ENCODE peak calls at places on chromosomes 5 and 9, in four cellular contexts. I is tibial artery; S is CD8-positive, alpha-beta T cell; X is tibial nerve. W is an unnamed sample. For H3K9me3 and H3K4me1, the result is how much of the 10 kb centered on the place peaks cover.

GRCh38 chr9:107397076-107398049 is 92.2 kb downstream of the KLF4 start:
- DNase-seq in S (no peak), I (peak), X (no peak), W (no peak)

GRCh38 chr9:69476016-69476415 is 151.0 kb downstream of the ENTREP1 start:
- DNase-seq in S (peak), I (no peak), X (no peak), W (no peak)

GRCh38 chr5:159797566-159797965 is 118.7 kb upstream of the ADRA1B start:
- DNase-seq in I (no peak), X (no peak), S (no peak), W (no peak)

GRCh38 chr5:38403407-38403806 is 145.0 kb downstream of the EGFLAM start:
- DNase-seq in X (no peak), S (no peak), I (no peak), W (no peak)

GRCh38 chr5:177600458-177601018 is 606 bp downstream of the B4GALT7 start:
- DNase-seq in I (no peak), X (no peak), S (no peak), W (peak)

GRCh38 chr5:448061-448765 is 5.2 kb downstream of the EXOC3 start:
- DNase-seq in S (no peak), I (peak), X (no peak), W (no peak)

GRCh38 chr5:1325191-1325741 is 19.6 kb downstream of the CLPTM1L start:
- DNase-seq in I (peak), S (no peak), X (no peak), W (no peak)

GRCh38 chr9:88989961-88990570 is 1.2 kb upstream of the S1PR3 start:
- DNase-seq in S (no peak), I (peak), X (no peak), W (no peak)

GRCh38 chr5:139847091-139847490 is 51.5 kb downstream of the PSD2 start:
- DNase-seq in I (no peak), X (no peak), S (no peak), W (no peak)

GRCh38 chr5:68873198-68873597 is 220.6 kb upstream of the SLC30A5 start:
- DNase-seq in X (no peak), S (no peak), I (no peak), W (no peak)

GRCh38 chr9:91886433-91887031 is 63.5 kb downstream of the ROR2 start:
- DNase-seq in X (no peak), S (no peak), I (no peak), W (no peak)

GRCh38 chr5:103232393-103232999 is 26.1 kb upstream of the MACIR start:
- DNase-seq in I (no peak), X (no peak), S (peak), W (peak)

GRCh38 chr9:90888941-90889340 is 87.3 kb downstream of the SYK start:
- DNase-seq in X (no peak), S (no peak), I (no peak), W (no peak)

GRCh38 chr5:72799721-72800120 is 16.7 kb upstream of the TNPO1 start:
- DNase-seq in X (no peak), I (no peak), S (no peak), W (no peak)

GRCh38 chr9:12794024-12794799 is 19.4 kb downstream of the LURAP1L start:
- DNase-seq in S (no peak), X (no peak), I (no peak), W (no peak)

GRCh38 chr9:38423273-38423938 is 848 bp downstream of the IGFBPL1 start:
- DNase-seq in X (no peak), S (no peak), I (no peak), W (no peak)

GRCh38 chr9:112327718-112328450 is 5.5 kb downstream of the PTBP3 start:
- DNase-seq in S (no peak), I (no peak), X (no peak), W (no peak)

GRCh38 chr9:124366476-124367220 is 48.6 kb downstream of the PSMB7 start:
- DNase-seq in I (no peak), S (no peak), X (no peak), W (no peak)

GRCh38 chr5:87127426-87127825 is 140.3 kb upstream of the RASA1 start:
- DNase-seq in X (no peak), I (no peak), S (no peak), W (no peak)

GRCh38 chr9:124946167-124946566 is 5.3 kb upstream of the GOLGA1 start:
- DNase-seq in X (no peak), I (no peak), S (no peak), W (no peak)

GRCh38 chr5:105917189-105917588 is 1753.5 kb downstream of the EFNA5 start:
- DNase-seq in I (no peak), X (no peak), S (no peak), W (no peak)

DNA sequence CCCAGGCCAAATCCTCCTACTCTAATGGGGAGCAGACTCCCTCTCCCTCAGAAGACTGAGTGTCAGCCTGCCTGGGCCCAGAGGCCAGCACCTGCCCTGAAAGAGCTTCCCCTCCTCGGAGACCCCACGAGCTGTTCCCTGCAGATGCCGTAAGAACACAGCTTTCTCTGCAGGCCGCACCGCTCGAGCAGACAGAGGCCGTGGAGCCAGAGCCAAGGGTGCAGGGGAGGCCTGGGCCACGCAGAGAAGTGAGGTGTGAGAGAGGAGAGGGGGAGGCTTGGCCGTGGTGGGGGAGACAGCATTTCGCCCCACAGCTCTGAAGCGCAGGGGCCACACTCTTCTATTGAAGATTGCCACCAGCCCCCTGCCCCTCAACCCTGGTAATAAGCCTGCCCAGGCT is 62.8 kb upstream of the GARNL3 start:
- DNase-seq in S (no peak), I (no peak), X (no peak), W (no peak)
- H3K9me3 ChIP-seq in S (under half), I (under half), X (under half), W (under half)

DNA sequence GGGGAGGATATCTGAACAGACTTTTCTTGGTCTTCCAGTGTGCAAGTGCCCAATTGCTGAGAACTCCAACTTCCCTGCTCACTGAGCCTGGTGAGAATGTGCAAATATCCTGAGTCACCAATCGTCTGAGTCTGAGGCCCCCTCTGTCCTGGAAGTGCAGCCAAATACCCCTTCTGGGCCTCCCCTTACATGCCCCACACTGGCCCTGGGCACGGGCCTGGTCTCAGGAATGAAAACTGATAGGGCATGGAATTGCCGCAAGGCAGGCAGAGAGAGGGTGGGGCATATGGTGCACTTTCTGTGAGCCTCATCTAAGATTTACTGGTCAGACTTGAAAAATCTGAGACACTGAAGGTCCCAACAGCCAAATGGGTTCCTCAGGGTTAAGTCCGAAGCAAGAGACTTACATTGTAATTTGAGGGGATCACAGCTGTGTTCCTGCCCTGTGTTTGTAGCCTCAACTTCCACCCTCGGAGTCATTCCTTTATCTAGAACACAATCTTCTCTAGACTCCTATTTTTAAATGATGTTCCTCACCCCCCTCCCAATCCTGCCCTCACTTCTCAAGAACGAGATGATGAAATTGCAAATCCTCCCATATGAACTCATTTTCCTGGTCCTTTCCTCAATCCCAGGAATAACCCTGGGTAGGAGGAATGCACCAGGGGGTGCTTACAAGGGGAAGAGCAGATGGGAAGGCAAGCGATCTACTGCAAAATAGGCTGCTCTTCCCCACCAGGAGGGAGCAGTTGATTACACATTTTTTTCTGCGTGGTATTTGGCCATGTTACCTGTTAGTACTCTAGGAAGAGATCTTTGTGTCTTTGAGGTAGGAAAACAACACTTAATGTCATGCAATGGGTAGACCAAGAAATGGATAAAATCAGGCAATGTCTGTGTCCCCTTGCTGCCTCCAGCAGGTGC is 34.6 kb upstream of the ARHGAP26 start:
- DNase-seq in X (no peak), I (no peak), S (no peak), W (no peak)
- H3K27ac ChIP-seq in X (no peak), I (no peak), S (no peak), W (no peak)

GRCh38 chr5:176543428-176544182 is 5.5 kb upstream of the CDHR2 start:
- DNase-seq in X (no peak), S (peak), I (no peak), W (peak)
- H3K4me1 ChIP-seq in X (under half), S (half or more), I (under half), W (half or more)

GRCh38 chr9:40925149-40925548 is 203.3 kb downstream of the FOXD4L6 start:
- DNase-seq in S (no peak), I (no peak), X (no peak), W (no peak)
- H3K9me3 ChIP-seq in S (half or more), I (half or more), X (under half), W (half or more)

GRCh38 chr5:122963305-122963704 is 73.2 kb downstream of the PPIC start:
- DNase-seq in I (no peak), S (no peak), X (no peak), W (no peak)
- H3K27ac ChIP-seq in I (no peak), S (no peak), X (no peak), W (no peak)

DNA sequence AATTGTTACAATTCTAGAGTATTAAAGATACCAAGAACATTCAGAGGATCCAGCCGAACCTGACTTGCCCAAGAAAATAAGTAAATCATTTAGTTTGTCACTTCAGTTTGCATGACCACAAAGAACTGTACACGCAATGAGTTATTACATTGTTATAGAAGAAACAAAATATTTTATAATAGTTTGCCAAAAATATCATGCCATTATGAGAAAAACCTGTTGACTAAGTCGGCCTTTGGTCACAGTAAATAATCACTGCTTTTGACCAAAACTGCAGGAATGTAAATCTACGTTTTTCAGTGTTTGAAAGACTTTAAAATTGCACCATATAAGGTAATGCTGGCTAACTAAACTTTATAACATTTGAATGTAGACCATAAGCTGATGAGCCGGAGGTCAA is 27.9 kb downstream of the TRIO start:
- DNase-seq in I (no peak), S (no peak), X (no peak), W (no peak)
- H3K4me1 ChIP-seq in I (half or more), S (under half), X (under half), W (under half)

GRCh38 chr9:137474271-137474670 is 15.1 kb upstream of the NSMF start:
- DNase-seq in I (no peak), X (no peak), S (no peak), W (no peak)
- H3K9me3 ChIP-seq in I (under half), X (under half), S (under half), W (under half)

DNA sequence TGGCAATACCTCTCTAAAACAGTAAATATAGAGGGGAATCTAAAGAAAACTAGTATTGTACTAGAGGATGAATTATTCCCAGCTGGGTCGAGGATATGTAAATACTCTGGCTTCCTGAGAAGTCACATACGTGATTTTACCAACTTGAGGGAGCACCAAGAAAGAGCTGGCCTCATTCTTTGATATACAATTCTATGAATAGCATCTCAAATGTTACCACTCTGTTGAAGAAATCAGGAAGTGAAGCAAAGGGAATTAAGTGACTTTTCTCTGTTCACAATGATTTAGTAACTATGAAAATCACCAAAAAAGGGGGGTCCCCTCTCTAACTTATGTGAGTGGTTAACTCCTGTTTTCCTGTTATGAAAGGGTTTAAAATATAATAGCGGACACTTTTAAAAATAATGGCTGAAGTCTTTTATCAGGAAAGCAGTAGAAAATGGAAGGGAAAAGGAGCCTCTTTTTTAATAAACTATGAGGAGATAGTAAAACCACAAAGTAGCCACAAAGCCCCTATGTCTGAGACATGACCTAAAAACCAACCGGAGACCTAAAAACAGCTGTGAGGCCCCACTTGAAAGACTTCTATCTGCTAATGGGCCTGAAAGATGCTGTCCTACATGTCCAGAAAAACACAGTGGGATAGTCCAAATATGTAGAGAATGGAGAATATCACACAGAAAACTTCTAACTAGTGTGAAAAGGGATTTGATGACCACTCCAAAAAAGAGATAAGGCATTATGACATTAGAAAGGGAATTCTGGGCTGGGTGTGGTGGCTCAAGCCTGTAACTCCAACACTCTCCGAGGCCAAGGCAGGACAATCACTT is 42.5 kb downstream of the LPAR1 start:
- DNase-seq in X (no peak), I (no peak), S (no peak), W (no peak)
- H3K27ac ChIP-seq in X (peak), I (peak), S (no peak), W (no peak)

DNA sequence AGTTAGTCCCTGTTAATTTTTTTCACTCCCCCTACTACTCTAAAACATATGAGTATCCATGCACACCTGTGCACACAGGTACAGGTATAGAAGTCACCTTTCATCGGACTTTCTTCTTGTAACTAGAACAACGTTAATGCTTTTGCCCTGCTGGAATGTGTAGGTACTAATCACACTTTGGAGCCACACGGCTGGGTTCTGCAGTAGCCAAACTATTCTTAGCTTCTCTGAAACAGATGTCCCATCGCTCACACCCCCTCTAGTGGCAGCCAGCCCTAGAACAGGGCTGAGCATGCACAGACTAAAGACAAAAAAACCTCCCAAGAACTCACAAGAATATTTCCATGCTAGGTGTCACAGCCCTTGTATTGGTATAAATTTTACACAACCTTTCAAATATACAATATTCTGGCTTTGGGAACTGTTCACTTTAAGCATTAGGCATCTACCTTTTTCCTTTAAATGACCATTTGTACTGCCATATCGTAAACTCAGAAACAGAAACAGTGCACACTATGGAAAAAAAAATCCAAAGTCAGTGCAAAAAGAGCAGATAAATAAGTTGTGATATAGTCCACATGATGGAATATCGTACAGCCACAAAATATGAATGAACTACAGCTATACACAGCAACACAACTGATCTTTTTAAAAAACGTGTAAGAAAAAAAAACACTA is 64.0 kb downstream of the RETREG1 start:
- DNase-seq in S (peak), X (peak), I (peak), W (peak)
- H3K4me1 ChIP-seq in S (under half), X (under half), I (under half), W (under half)

DNA sequence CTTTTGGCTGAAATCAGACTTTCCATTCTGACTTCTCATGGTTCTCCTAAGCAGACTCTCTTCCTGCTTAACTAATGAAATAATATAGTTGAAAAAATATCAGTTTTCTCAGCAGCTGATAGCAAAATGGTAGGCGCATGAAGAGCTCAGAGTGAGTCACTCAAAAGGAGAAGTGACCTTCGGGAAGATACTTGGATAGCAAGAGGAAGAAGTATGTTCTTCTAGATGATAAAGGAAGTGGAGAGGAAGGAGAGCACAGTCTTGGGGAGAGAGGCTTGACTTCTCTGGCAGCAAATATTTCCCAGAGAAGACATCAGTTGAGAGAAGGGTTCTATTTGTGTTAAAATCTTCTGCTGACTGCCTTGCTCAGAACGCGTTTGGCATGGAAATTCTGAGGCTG is 101.5 kb downstream of the TAF11L14 start:
- DNase-seq in I (no peak), X (no peak), S (no peak), W (no peak)
- H3K9me3 ChIP-seq in I (under half), X (under half), S (under half), W (under half)